ENCODE peak calls at places on chromosomes 7 and 10, in nine cellular contexts. K, M, F, H, Z, T, G, D and P are unnamed samples.

GRCh38 chr10:29669149-29669548 is 34.4 kb upstream of the SVIL start:
- DNase-seq in K (no peak), M (no peak), F (no peak), H (no peak), Z (peak), T (peak), G (no peak), D (no peak), P (no peak)

GRCh38 chr10:14074062-14074884 is 256.5 kb downstream of the FRMD4A start:
- DNase-seq in K (no peak), M (no peak), F (peak), H (peak), Z (peak), T (peak), G (peak), D (peak), P (peak)

GRCh38 chr7:38600746-38601145 is 30.4 kb downstream of the AMPH start:
- DNase-seq in K (no peak), M (no peak), F (no peak), H (no peak), Z (no peak), T (no peak), G (no peak), D (no peak), P (no peak)

GRCh38 chr10:69240455-69240854 is 20.3 kb downstream of the HKDC1 start:
- DNase-seq in K (no peak), M (no peak), F (no peak), H (no peak), Z (no peak), T (no peak), G (no peak), D (no peak), P (no peak)

GRCh38 chr10:101818958-101819633 is 852 bp upstream of the OGA start:
- DNase-seq in K (no peak), M (no peak), F (peak), H (peak), Z (peak), T (no peak), G (no peak), D (peak), P (peak)

GRCh38 chr7:95993420-95993819 is 221.1 kb downstream of the DYNC1I1 start:
- DNase-seq in K (no peak), M (no peak), F (no peak), H (no peak), Z (no peak), T (no peak), G (no peak), D (no peak), P (no peak)

GRCh38 chr10:22391605-22392004 is 46.3 kb downstream of the SPAG6 start:
- DNase-seq in K (no peak), M (no peak), F (no peak), H (no peak), Z (no peak), T (no peak), G (no peak), D (no peak), P (no peak)

GRCh38 chr7:10889266-10889898 is 84.3 kb upstream of the PHF14 start:
- DNase-seq in K (no peak), M (peak), F (peak), H (no peak), Z (peak), T (peak), G (peak), D (peak), P (peak)

GRCh38 chr7:114590298-114590697 is 175.7 kb downstream of the FOXP2 start:
- DNase-seq in K (no peak), M (peak), F (no peak), H (no peak), Z (no peak), T (no peak), G (no peak), D (peak), P (no peak)

GRCh38 chr7:78993341-78993740 is 460.1 kb downstream of the MAGI2 start:
- DNase-seq in K (no peak), M (no peak), F (no peak), H (no peak), Z (no peak), T (no peak), G (no peak), D (no peak), P (no peak)

GRCh38 chr7:89797965-89798598 is 356.2 kb upstream of the STEAP1 start:
- DNase-seq in K (no peak), M (no peak), F (no peak), H (no peak), Z (no peak), T (no peak), G (no peak), D (no peak), P (no peak)

GRCh38 chr7:473211-473734 is 46.4 kb downstream of the PDGFA start:
- DNase-seq in K (no peak), M (no peak), F (no peak), H (peak), Z (peak), T (no peak), G (peak), D (peak), P (no peak)

GRCh38 chr7:122719010-122719578 is 16.4 kb upstream of the RNF148 start:
- DNase-seq in K (no peak), M (no peak), F (no peak), H (no peak), Z (no peak), T (no peak), G (no peak), D (no peak), P (no peak)

GRCh38 chr7:44911911-44912310 is 26.6 kb upstream of the PURB start:
- DNase-seq in K (no peak), M (no peak), F (no peak), H (no peak), Z (no peak), T (no peak), G (peak), D (no peak), P (no peak)

GRCh38 chr7:30359957-30360356 is 75.6 kb downstream of the ZNRF2 start:
- DNase-seq in K (no peak), M (no peak), F (no peak), H (no peak), Z (no peak), T (no peak), G (no peak), D (no peak), P (no peak)